ENCODE peak calls at places on chromosomes 4 and X, in five cellular contexts. J is PC-9, W is RWPE2, Q is heart right ventricle, H is AG04450. I is an unnamed sample.

GRCh38 chrX:10239611-10240064 is 82.9 kb downstream of the CLCN4 start:
- DNase-seq in J (peak; percentile 47), W (no peak), Q (no peak), H (peak; percentile 32), I (peak; percentile 53)

GRCh38 chrX:10157032-10157341 is 212 bp downstream of the CLCN4 start:
- DNase-seq in J (no peak), W (no peak), Q (no peak), H (no peak), I (no peak)

GRCh38 chr4:6730603-6731300 is 14.8 kb downstream of the BLOC1S4 start:
- DNase-seq in J (no peak), W (no peak), Q (no peak), H (no peak), I (no peak)

GRCh38 chrX:152896450-152896849 is 1.4 kb upstream of the ZNF185 start:
- DNase-seq in J (peak; percentile 81), W (no peak), Q (no peak), H (no peak), I (no peak)

GRCh38 chrX:13279279-13280009 is 40.4 kb downstream of the ATXN3L start:
- DNase-seq in J (no peak), W (no peak), Q (no peak), H (no peak), I (no peak)

GRCh38 chr4:69984030-69984443 is 11.7 kb upstream of the STATH start:
- DNase-seq in J (peak; percentile 16), W (no peak), Q (no peak), H (no peak), I (no peak)

GRCh38 chr4:13159041-13159620 is 325.0 kb downstream of the RAB28 start:
- DNase-seq in J (no peak), W (no peak), Q (no peak), H (no peak), I (no peak)

GRCh38 chr4:121736735-121737351 is 28.1 kb downstream of the SMIM43 start:
- DNase-seq in J (peak; percentile 31), W (no peak), Q (peak; percentile 29), H (no peak), I (no peak)

GRCh38 chr4:119027815-119028214 is 107.8 kb upstream of the MYOZ2 start:
- DNase-seq in J (no peak), W (no peak), Q (no peak), H (no peak), I (no peak)

GRCh38 chr4:119025916-119026661 is 109.5 kb upstream of the MYOZ2 start:
- DNase-seq in J (peak; percentile 12), W (no peak), Q (peak; percentile 50), H (peak; percentile 78), I (no peak)

GRCh38 chr4:119028296-119028695 is 107.3 kb upstream of the MYOZ2 start:
- DNase-seq in J (no peak), W (no peak), Q (no peak), H (no peak), I (no peak)

GRCh38 chr4:119025440-119025839 is 110.2 kb upstream of the MYOZ2 start:
- DNase-seq in J (peak; percentile 23), W (no peak), Q (no peak), H (no peak), I (no peak)

DNA sequence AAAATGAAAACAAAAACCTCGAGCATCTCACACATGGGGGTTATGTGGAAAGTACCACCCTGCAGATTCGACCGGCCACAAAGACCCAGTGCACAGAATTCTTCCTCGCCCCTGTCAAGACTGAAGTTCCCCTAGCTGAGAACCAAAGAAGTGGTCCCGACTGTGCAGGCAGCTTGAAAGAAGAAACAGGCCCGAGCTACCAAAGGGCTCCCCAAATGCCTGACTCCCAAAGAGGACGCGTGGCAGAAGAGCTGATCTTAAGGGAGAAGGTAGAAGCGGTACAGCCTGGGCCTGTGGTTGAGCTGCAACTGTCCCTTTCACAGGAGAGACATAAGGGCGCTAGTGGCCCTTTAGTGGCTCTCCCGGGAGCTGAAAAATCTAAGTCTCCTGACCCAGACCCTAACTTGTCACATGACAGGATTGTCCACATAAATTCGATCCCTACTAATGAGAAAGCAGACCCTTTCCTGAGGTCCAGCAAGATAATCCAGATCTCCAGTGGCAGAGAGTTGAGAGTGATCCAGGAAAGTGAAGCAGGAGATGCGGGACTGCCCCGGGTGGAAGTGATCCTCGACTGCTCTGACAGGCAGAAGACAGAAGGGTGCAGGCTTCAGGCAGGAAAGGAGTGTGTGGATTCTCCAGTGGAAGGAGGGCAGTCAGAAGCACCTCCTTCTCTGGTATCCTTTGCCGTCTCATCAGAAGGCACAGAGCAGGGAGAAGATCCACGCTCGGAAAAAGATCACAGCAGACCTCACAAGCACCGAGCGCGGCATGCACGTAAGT is 108.8 kb upstream of the MYOZ2 start:
- DNase-seq in J (no peak), W (no peak), Q (peak; percentile 31), H (no peak), I (no peak)
- H3K4me3 ChIP-seq in J (no peak overlapping the region), W (no peak overlapping the region), Q (no peak overlapping the region), H (no peak overlapping the region), I (peak overlapping the region; percentile 29)

GRCh38 chr4:102342404-102343074 is 2.7 kb downstream of the SLC39A8 start:
- DNase-seq in J (no peak), W (no peak), Q (no peak), H (no peak), I (no peak)

GRCh38 chr4:102343964-102344519 is 1.2 kb downstream of the SLC39A8 start:
- DNase-seq in J (no peak), W (no peak), Q (no peak), H (no peak), I (no peak)

GRCh38 chr4:102345795-102346100 is 466 bp upstream of the SLC39A8 start:
- DNase-seq in J (no peak), W (no peak), Q (peak; percentile 5), H (no peak), I (peak; percentile 45)

GRCh38 chr4:102344955-102345794 is at the start of gene SLC39A8:
- DNase-seq in J (peak; percentile 82), W (peak; percentile 64), Q (peak; percentile 78), H (peak; percentile 10), I (peak; percentile 94)

DNA sequence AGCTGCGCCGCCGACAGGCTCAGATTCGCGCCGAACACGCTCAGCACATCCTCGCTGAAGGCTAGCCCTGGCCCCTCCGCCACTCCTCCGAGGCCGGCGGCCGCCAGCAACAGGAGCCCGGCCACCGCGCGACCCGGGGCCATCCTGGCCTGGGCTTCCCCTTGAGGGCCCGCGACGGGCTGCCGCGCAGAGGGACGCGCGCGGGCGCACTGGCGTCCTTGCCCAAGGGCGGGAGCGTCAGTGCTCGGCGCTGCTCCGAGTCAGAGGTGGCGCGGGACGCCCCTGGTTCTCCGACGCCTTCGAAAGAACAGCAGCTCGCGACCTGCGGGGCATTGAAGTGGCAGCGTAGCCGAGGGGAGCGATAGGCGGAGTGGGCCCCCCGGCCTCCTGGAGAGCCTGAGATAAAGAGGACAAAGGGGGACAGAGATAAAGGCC is 745 bp downstream of the SLC39A8 start:
- DNase-seq in J (peak; percentile 41), W (peak; percentile 65), Q (peak; percentile 29), H (no peak), I (peak; percentile 86)
- H3K27me3 ChIP-seq in J (no peaks in the 10 kb centered on the region), W (no peaks in the 10 kb centered on the region), Q (no peaks in the 10 kb centered on the region), H (peaks cover 34% of the 10 kb centered on the region), I (no peaks in the 10 kb centered on the region)

DNA sequence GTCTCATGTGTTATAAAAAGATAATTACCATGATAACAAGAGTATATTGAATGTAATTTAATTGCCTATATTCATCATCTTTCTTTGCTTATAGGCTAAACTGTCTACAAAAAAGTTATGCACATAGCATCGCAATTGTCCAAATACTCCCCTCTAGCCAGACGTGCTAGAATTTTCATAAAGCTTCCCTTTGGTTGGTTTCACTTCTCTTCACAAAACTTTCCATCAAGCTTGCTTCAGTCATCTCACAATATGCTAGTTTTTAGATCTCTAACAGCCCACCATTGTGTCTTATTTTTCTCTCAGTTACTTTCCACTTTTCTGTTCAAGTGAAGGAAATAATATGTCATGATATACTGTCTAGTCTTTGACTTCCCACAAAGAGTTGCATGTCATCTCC is 448.3 kb upstream of the SPANXN1 start:
- DNase-seq in J (no peak), W (no peak), Q (no peak), H (no peak), I (no peak)
- H3K27ac ChIP-seq in J (no peak overlapping the region), W (no peak overlapping the region), Q (no peak overlapping the region), H (no peak overlapping the region), I (no peak overlapping the region)

DNA sequence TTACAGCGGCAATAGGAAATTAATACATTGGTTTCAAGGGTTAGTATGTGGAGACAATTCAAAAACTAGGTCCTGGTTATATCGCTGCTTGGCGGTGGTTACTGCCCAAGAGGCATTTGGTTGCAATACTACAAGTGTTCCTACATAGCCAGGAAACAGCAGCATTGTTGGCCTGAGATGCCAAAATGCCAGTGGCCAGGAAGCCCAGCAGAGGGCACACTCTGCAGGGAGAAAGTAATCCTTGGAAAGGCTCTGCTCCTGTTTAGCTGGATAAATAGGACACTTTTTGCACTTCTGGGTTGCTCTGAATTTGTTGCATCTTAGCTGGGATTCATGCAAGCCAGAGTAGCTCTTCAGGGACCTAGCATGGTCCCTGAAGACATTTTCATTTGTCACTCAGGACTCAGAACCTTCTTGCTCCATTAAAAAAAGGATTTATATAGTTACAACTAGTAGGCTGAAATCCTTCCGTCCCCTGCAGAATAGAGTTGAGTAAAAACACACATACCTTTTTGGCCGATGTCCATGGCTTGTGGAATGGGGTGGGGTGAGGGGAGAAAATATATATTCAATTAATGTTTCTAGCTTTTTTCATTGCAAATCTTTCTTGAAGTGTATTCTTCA is 8.1 kb upstream of the GPR119 start:
- DNase-seq in J (peak; percentile 52), W (no peak), Q (peak; percentile 4), H (no peak), I (peak; percentile 60)
- H3K4me3 ChIP-seq in J (no peak overlapping the region), W (no peak overlapping the region), Q (no peak overlapping the region), H (no peak overlapping the region), I (no peak overlapping the region)

DNA sequence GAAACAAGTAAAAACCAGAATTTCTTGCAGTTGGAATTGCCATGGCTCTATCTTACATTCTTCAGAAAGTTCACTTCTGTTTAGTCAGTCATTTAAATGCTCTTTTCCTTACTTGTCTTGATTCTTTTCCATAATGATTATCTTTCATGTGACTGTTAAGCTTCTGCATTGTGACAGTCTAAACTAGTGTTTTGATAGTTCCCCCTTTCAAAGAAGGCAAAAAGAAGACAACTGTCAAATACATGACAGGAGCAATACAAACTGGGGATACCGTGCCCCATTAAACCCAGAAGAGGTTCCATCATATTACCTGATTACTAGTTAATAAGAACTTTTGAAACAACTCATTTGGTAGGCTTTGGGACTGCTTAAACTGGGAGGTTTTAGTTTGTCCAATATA is 476.2 kb downstream of the PCDH19 start:
- DNase-seq in J (no peak), W (no peak), Q (no peak), H (no peak), I (no peak)
- H3K27me3 ChIP-seq in J (no peaks in the 10 kb centered on the region), W (no peaks in the 10 kb centered on the region), Q (no peaks in the 10 kb centered on the region), H (no peaks in the 10 kb centered on the region), I (no peaks in the 10 kb centered on the region)

GRCh38 chr4:139509727-139510410 is 46.1 kb downstream of the SETD7 start:
- DNase-seq in J (no peak), W (no peak), Q (peak; percentile 31), H (no peak), I (no peak)
- H3K27ac ChIP-seq in J (no peak overlapping the region), W (no peak overlapping the region), Q (no peak overlapping the region), H (no peak overlapping the region), I (peak overlapping the region; percentile 48)

GRCh38 chr4:162681212-162681611 is 485.5 kb downstream of the NAF1 start:
- DNase-seq in J (no peak), W (no peak), Q (no peak), H (no peak), I (no peak)

GRCh38 chr4:162675661-162676060 is 491.0 kb downstream of the NAF1 start:
- DNase-seq in J (no peak), W (no peak), Q (no peak), H (no peak), I (no peak)
- H3K4me3 ChIP-seq in J (no peak overlapping the region), W (no peak overlapping the region), Q (no peak overlapping the region), H (no peak overlapping the region), I (no peak overlapping the region)

I was measured in right cardiac atrium.